ENCODE peak calls at places on chromosomes 5 and 9, in nine cellular contexts. Y, I, E, R, K, G, H, Z and P are unnamed samples.

GRCh38 chr9:93931905-93932304 is 23.2 kb downstream of the BARX1 start:
- DNase-seq in Y (no peak), I (no peak), E (no peak), R (no peak), K (no peak), G (no peak), H (no peak), Z (no peak), P (no peak)

GRCh38 chr5:126198509-126198908 is 224.7 kb upstream of the GRAMD2B start:
- DNase-seq in Y (no peak), I (no peak), E (no peak), R (no peak), K (no peak), G (no peak), H (no peak), Z (peak; percentile 92), P (no peak)

GRCh38 chr5:108530706-108531105 is 148.8 kb upstream of the FBXL17 start:
- DNase-seq in Y (no peak), I (no peak), E (no peak), R (no peak), K (no peak), G (no peak), H (no peak), Z (no peak), P (no peak)

GRCh38 chr9:69168709-69169217 is 5.3 kb upstream of the TJP2 start:
- DNase-seq in Y (peak; percentile 20), I (no peak), E (peak; percentile 86), R (peak; percentile 28), K (no peak), G (no peak), H (no peak), Z (peak; percentile 86), P (no peak)

GRCh38 chr9:33129886-33130284 is 37.3 kb downstream of the B4GALT1 start:
- DNase-seq in Y (no peak), I (no peak), E (no peak), R (no peak), K (no peak), G (no peak), H (no peak), Z (no peak), P (no peak)

GRCh38 chr5:73625905-73626811 is at the start of gene ARHGEF28:
- DNase-seq in Y (peak; percentile 53), I (peak; percentile 69), E (peak; percentile 58), R (no peak), K (no peak), G (no peak), H (no peak), Z (peak; percentile 23), P (no peak)

GRCh38 chr9:104177003-104177611 is 83.0 kb downstream of the SMC2 start:
- DNase-seq in Y (peak; percentile 22), I (no peak), E (no peak), R (no peak), K (no peak), G (no peak), H (no peak), Z (peak; percentile 43), P (no peak)

GRCh38 chr5:34895641-34896419 is 19.5 kb downstream of the RAD1 start:
- DNase-seq in Y (no peak), I (no peak), E (no peak), R (no peak), K (no peak), G (peak; percentile 22), H (no peak), Z (no peak), P (peak; percentile 8)

GRCh38 chr5:81698806-81699205 is 52.1 kb downstream of the SSBP2 start:
- DNase-seq in Y (no peak), I (no peak), E (no peak), R (no peak), K (no peak), G (no peak), H (no peak), Z (no peak), P (no peak)

GRCh38 chr9:119861801-119862200 is 492.6 kb upstream of the BRINP1 start:
- DNase-seq in Y (no peak), I (no peak), E (no peak), R (no peak), K (no peak), G (no peak), H (no peak), Z (no peak), P (no peak)